ENCODE peak calls at places on chromosome 6, in five cellular contexts. Y is nephron progenitor cell, P is tibial nerve, H is Panc1, T is MM.1S. N is an unnamed sample.

GRCh38 chr6:131383421-131384411 is 189.3 kb upstream of the ARG1 start:
- DNase-seq in Y (no peak), T (no peak), H (no peak), P (peak; percentile 15), N (no peak)

GRCh38 chr6:29597184-29597583 is 12.3 kb downstream of the OR2H2 start:
- DNase-seq in T (no peak), H (no peak), Y (no peak), P (no peak), N (no peak)

GRCh38 chr6:169269180-169270076 is 15.8 kb upstream of the THBS2 start:
- DNase-seq in Y (no peak), T (no peak), P (peak; percentile 49), H (no peak), N (no peak)

GRCh38 chr6:162868397-162868796 is 140.6 kb downstream of the PACRG start:
- DNase-seq in P (no peak), T (no peak), H (no peak), Y (no peak), N (no peak)

GRCh38 chr6:137794510-137795200 is 72.4 kb upstream of the TNFAIP3 start:
- DNase-seq in H (no peak), T (no peak), P (no peak), Y (no peak), N (no peak)

GRCh38 chr6:56953597-56954388 is 1.1 kb upstream of the BEND6 start:
- DNase-seq in H (no peak), T (peak; percentile 39), P (no peak), Y (no peak), N (no peak)

GRCh38 chr6:40442591-40442990 is 144.6 kb downstream of the LRFN2 start:
- DNase-seq in H (no peak), Y (no peak), T (no peak), P (no peak), N (no peak)

GRCh38 chr6:11204987-11205386 is 27.5 kb downstream of the NEDD9 start:
- DNase-seq in H (no peak), T (no peak), P (no peak), Y (no peak), N (no peak)

GRCh38 chr6:89145461-89145961 is 344 bp upstream of the PM20D2 start:
- DNase-seq in Y (no peak), P (no peak), T (peak; percentile 78), H (no peak), N (peak; percentile 19)

GRCh38 chr6:158006821-158007570 is 25.3 kb downstream of the SYNJ2 start:
- DNase-seq in T (no peak), P (no peak), H (no peak), Y (no peak), N (no peak)

GRCh38 chr6:138944412-138944811 is 43.6 kb downstream of the REPS1 start:
- DNase-seq in Y (no peak), T (no peak), H (no peak), P (no peak), N (no peak)

GRCh38 chr6:75211920-75212590 is 6.2 kb upstream of the COL12A1 start:
- DNase-seq in Y (no peak), T (no peak), H (no peak), P (no peak), N (no peak)

GRCh38 chr6:19320066-19320465 is 517.1 kb upstream of the ID4 start:
- DNase-seq in P (no peak), T (no peak), Y (no peak), H (no peak), N (no peak)

GRCh38 chr6:44135875-44136274 is 8.5 kb downstream of the TMEM63B start:
- DNase-seq in P (no peak), T (no peak), H (no peak), Y (no peak), N (no peak)
- TF ChIP-seq CTCF in P (no peak), T (no peak), H (no peak), Y (no peak), N (no peak)

DNA sequence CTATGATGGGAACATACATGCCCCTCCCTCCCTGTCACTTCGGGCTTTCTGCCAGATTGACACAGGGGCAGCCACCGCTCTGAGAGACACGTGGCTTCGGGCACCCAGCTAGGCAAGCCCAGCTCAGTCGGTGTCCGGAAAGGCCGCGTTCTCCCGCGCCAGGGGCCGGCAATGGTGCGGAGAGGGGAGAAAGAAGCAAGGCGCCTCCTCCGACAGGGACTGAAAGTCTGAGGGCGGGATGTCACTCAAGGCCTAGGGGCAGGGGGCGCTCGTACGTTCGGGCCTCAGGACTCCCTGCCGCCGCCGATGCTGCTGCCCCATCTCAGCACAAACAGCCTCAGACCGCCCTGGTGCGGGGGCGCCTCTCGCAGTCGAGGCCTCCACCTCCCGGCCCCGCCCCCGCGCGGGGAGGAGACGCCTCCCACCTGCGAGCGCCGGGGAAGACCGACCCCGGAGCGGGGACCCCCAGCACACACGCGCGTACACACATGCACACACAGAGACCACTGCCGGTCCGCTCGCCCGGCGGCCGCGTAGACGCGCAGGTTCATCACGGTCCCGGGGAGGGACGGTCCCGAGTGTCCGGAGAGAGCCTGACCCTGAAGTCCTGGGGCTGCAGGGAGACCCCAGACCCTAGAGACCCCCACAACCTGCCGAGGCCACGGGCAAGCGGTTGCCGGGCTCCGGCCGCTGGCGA is 1.9 kb downstream of the GRM4 start:
- DNase-seq in P (no peak), T (no peak), Y (peak; percentile 84), H (no peak), N (no peak)
- TF ChIP-seq CTCF in P (no peak), T (no peak), Y (peak; percentile 47), H (no peak), N (peak; percentile 10)

DNA sequence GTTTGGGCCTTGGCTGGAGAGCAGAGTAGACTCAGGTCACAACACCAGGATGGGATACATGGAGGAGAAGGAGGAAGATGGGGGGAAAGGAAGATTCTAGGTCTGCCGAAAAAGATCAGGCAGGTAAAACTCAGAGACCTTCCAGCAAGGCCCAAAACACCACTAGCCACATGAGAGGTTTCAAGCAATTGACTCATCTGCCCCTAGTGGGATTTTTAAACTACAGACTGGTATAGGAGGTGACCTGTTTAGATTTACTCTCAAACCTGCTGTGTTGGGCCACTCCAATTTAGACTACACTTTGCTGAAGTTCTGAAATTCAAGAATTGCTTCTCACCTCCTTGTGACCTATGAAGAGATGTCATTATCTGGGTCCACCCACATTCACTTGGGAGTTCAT is 236.9 kb upstream of the SASH1 start:
- DNase-seq in H (no peak), Y (no peak), P (no peak), T (no peak), N (no peak)
- TF ChIP-seq CTCF in H (no peak), Y (no peak), P (no peak), T (no peak), N (no peak)

GRCh38 chr6:17816921-17817611 is 110.3 kb upstream of the NUP153 start:
- DNase-seq in H (no peak), Y (no peak), T (no peak), P (no peak), N (no peak)

GRCh38 chr6:17817763-17818162 is 111.0 kb upstream of the NUP153 start:
- DNase-seq in T (no peak), P (no peak), Y (no peak), H (no peak), N (no peak)

DNA sequence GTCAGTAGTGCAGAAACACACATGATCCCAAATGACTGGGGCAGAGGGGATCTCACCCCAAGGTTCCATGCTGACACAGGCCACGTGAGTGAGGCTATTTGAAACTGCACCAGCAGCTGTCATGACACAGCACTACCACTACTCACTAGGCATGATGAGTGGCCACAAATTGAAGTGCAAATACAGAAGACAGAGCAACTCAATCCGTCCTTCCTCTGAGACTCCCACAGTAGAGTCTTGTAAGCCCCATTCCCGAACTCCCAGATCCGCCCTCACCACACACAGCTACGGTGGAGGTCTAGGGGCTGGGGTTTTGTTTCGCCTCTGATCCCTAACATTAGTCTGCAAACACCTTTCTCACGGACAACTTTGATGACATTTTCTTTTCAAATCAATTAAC is 113.3 kb upstream of the NUP153 start:
- DNase-seq in Y (no peak), H (no peak), P (no peak), T (no peak), N (no peak)
- TF ChIP-seq CTCF in Y (no peak), H (no peak), P (no peak), T (no peak), N (no peak)

N was measured in HFF-Myc.